ENCODE peak calls at places on chromosome 16, in nine cellular contexts. O is sigmoid colon; F is WTC11; Q is fibroblast of the aortic adventitia; Y is CD8-positive, alpha-beta T cell; N is tibial nerve; H is esophagus squamous epithelium; T is epithelial cell of esophagus; W is AG10803. K is an unnamed sample.

GRCh38 chr16:86516618-86517003 is 6.3 kb downstream of the FOXF1 start:
- DNase-seq in O (peak), F (no peak), Q (no peak), Y (no peak), N (no peak), H (no peak), T (no peak), W (peak), K (no peak)

GRCh38 chr16:51374346-51374745 is 223.3 kb upstream of the SALL1 start:
- DNase-seq in O (no peak), F (no peak), Q (peak), Y (no peak), N (no peak), H (no peak), T (peak), W (peak), K (no peak)

GRCh38 chr16:56450275-56450889 is 750 bp downstream of the NUDT21 start:
- DNase-seq in O (no peak), F (no peak), Q (peak), Y (no peak), N (no peak), H (no peak), T (peak), W (peak), K (no peak)

GRCh38 chr16:31105677-31106213 is 2.4 kb upstream of the BCKDK start:
- DNase-seq in O (peak), F (peak), Q (peak), Y (peak), N (peak), H (no peak), T (peak), W (peak), K (peak)

GRCh38 chr16:1923299-1924034 is 5.3 kb upstream of the HS3ST6 start:
- DNase-seq in O (no peak), F (peak), Q (peak), Y (no peak), N (no peak), H (no peak), T (peak), W (peak), K (no peak)

GRCh38 chr16:81995651-81996050 is 15.6 kb downstream of the SDR42E1 start:
- DNase-seq in O (no peak), F (no peak), Q (no peak), Y (no peak), N (no peak), H (no peak), T (no peak), W (no peak), K (no peak)

GRCh38 chr16:53056528-53056881 is 1.7 kb downstream of the CHD9 start:
- DNase-seq in O (peak), F (no peak), Q (peak), Y (no peak), N (no peak), H (no peak), T (no peak), W (peak), K (no peak)

GRCh38 chr16:75591001-75591852 is 25.0 kb downstream of the GABARAPL2 start:
- DNase-seq in O (peak), F (no peak), Q (peak), Y (no peak), N (no peak), H (no peak), T (peak), W (peak), K (no peak)

GRCh38 chr16:89749637-89750036 is 28.3 kb downstream of the ZNF276 start:
- DNase-seq in O (no peak), F (no peak), Q (no peak), Y (no peak), N (no peak), H (no peak), T (peak), W (no peak), K (peak)

GRCh38 chr16:68910051-68910450 is 66.7 kb downstream of the TANGO6 start:
- DNase-seq in O (no peak), F (no peak), Q (no peak), Y (no peak), N (no peak), H (no peak), T (no peak), W (no peak), K (peak)

GRCh38 chr16:87221633-87222032 is 95.6 kb downstream of the C16orf95 start:
- DNase-seq in O (no peak), F (no peak), Q (no peak), Y (no peak), N (no peak), H (no peak), T (no peak), W (no peak), K (no peak)

GRCh38 chr16:67571981-67572431 is 9.7 kb downstream of the CTCF start:
- DNase-seq in O (no peak), F (no peak), Q (peak), Y (no peak), N (no peak), H (no peak), T (no peak), W (peak), K (no peak)

GRCh38 chr16:53545433-53545832 is 42.4 kb upstream of the AKTIP start:
- DNase-seq in O (no peak), F (no peak), Q (no peak), Y (peak), N (no peak), H (no peak), T (no peak), W (no peak), K (no peak)

GRCh38 chr16:16120044-16120381 is 103.3 kb downstream of the ABCC6 start:
- DNase-seq in O (no peak), F (no peak), Q (no peak), Y (no peak), N (no peak), H (no peak), T (no peak), W (no peak), K (peak)

GRCh38 chr16:50861926-50862325 is 120.0 kb downstream of the CYLD start:
- DNase-seq in O (no peak), F (no peak), Q (peak), Y (no peak), N (no peak), H (no peak), T (peak), W (peak), K (no peak)

GRCh38 chr16:85522842-85523601 is 90.1 kb upstream of the GSE1 start:
- DNase-seq in O (peak), F (no peak), Q (peak), Y (no peak), N (no peak), H (no peak), T (peak), W (peak), K (peak)

GRCh38 chr16:63312343-63312742 is 1276.1 kb upstream of the CDH8 start:
- DNase-seq in O (no peak), F (no peak), Q (no peak), Y (no peak), N (no peak), H (no peak), T (no peak), W (no peak), K (no peak)

GRCh38 chr16:50523710-50524109 is 24.5 kb upstream of the NKD1 start:
- DNase-seq in O (no peak), F (no peak), Q (no peak), Y (no peak), N (no peak), H (no peak), T (no peak), W (no peak), K (no peak)

GRCh38 chr16:55152875-55153390 is 171.1 kb upstream of the IRX6 start:
- DNase-seq in O (no peak), F (no peak), Q (no peak), Y (no peak), N (no peak), H (no peak), T (no peak), W (peak), K (no peak)

GRCh38 chr16:77359065-77359502 is 75.8 kb downstream of the ADAMTS18 start:
- DNase-seq in O (no peak), F (no peak), Q (peak), Y (no peak), N (no peak), H (no peak), T (peak), W (peak), K (no peak)

GRCh38 chr16:57846078-57846697 is 43.9 kb upstream of the KIFC3 start:
- DNase-seq in O (no peak), F (peak), Q (no peak), Y (no peak), N (no peak), H (no peak), T (no peak), W (no peak), K (peak)

GRCh38 chr16:25912321-25912720 is 220.6 kb downstream of the HS3ST4 start:
- DNase-seq in O (no peak), F (no peak), Q (no peak), Y (no peak), N (no peak), H (no peak), T (no peak), W (no peak), K (no peak)

GRCh38 chr16:3909791-3910583 is 29.5 kb upstream of the CREBBP start:
- DNase-seq in O (no peak), F (no peak), Q (no peak), Y (no peak), N (no peak), H (no peak), T (no peak), W (no peak), K (no peak)

GRCh38 chr16:57795431-57795878 is 6.8 kb downstream of the KIFC3 start:
- DNase-seq in O (peak), F (peak), Q (peak), Y (no peak), N (no peak), H (no peak), T (peak), W (peak), K (peak)

GRCh38 chr16:85227262-85227923 is 115.1 kb upstream of the CIBAR2 start:
- DNase-seq in O (peak), F (no peak), Q (no peak), Y (no peak), N (no peak), H (no peak), T (peak), W (no peak), K (no peak)

GRCh38 chr16:47136101-47136820 is 7.5 kb downstream of the NETO2 start:
- DNase-seq in O (no peak), F (no peak), Q (peak), Y (no peak), N (no peak), H (no peak), T (peak), W (no peak), K (no peak)

GRCh38 chr16:66175580-66175979 is 190.9 kb upstream of the CDH5 start:
- DNase-seq in O (no peak), F (no peak), Q (no peak), Y (no peak), N (no peak), H (no peak), T (no peak), W (no peak), K (no peak)

GRCh38 chr16:86538196-86538780 is 16.7 kb downstream of the MTHFSD start:
- DNase-seq in O (peak), F (no peak), Q (no peak), Y (no peak), N (no peak), H (no peak), T (no peak), W (no peak), K (no peak)

GRCh38 chr16:17476414-17477259 is 5.9 kb upstream of the XYLT1 start:
- DNase-seq in O (no peak), F (peak), Q (peak), Y (no peak), N (no peak), H (no peak), T (peak), W (peak), K (peak)

GRCh38 chr16:67942200-67942509 is 1.8 kb downstream of the LCAT start:
- DNase-seq in O (no peak), F (peak), Q (peak), Y (no peak), N (no peak), H (no peak), T (peak), W (peak), K (no peak)

GRCh38 chr16:79598341-79599181 is 2.0 kb downstream of the MAF start:
- DNase-seq in O (peak), F (peak), Q (no peak), Y (peak), N (peak), H (no peak), T (peak), W (peak), K (peak)

GRCh38 chr16:88366704-88367047 is 16.1 kb upstream of the ZNF469 start:
- DNase-seq in O (no peak), F (no peak), Q (no peak), Y (no peak), N (no peak), H (no peak), T (no peak), W (no peak), K (no peak)

GRCh38 chr16:63447121-63447520 is 1410.9 kb upstream of the CDH8 start:
- DNase-seq in O (no peak), F (no peak), Q (no peak), Y (no peak), N (no peak), H (no peak), T (no peak), W (no peak), K (no peak)

GRCh38 chr16:12062343-12063003 is 85.9 kb downstream of the SNX29 start:
- DNase-seq in O (peak), F (no peak), Q (peak), Y (no peak), N (peak), H (peak), T (peak), W (peak), K (peak)

GRCh38 chr16:86343111-86343642 is 167.2 kb upstream of the FOXF1 start:
- DNase-seq in O (peak), F (no peak), Q (peak), Y (no peak), N (no peak), H (no peak), T (no peak), W (peak), K (no peak)

GRCh38 chr16:8607214-8607613 is 14.3 kb upstream of the METTL22 start:
- DNase-seq in O (no peak), F (no peak), Q (no peak), Y (no peak), N (no peak), H (no peak), T (no peak), W (no peak), K (no peak)

GRCh38 chr16:23597003-23597756 is 1.1 kb upstream of the NDUFAB1 start:
- DNase-seq in O (peak), F (peak), Q (no peak), Y (no peak), N (no peak), H (no peak), T (peak), W (no peak), K (peak)
- TF ChIP-seq CTCF in O (no peak), F (no peak), Q (no peak), Y (no peak), N (no peak), H (no peak), T (no peak), W (no peak), K (no peak)

DNA sequence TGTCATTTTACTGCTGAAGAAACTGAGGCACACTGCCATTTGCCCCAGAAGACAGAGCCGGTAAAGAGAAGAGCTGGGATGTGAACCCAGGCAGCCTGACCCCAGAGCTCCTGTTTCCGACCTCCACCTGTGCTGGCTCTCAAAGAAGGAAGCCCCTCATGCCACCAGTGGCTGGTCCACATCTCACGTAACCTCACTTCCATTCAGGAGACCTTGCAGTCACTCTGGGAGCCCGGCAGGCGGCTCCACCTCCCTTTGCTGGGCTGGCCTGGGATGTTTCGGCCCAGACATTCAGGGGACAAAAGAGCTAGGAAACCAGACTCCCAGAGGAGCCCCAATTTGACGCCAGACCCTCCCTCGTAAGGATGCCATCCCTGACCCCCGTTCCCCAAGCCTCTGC is 2.9 kb downstream of the TAF1C start:
- DNase-seq in O (no peak), F (no peak), Q (no peak), Y (no peak), N (no peak), H (no peak), T (peak), W (no peak), K (no peak)
- TF ChIP-seq CTCF in O (no peak), F (no peak), Q (peak), Y (no peak), N (no peak), H (no peak), T (peak), W (peak), K (no peak)

GRCh38 chr16:424623-425081 is 797 bp upstream of the RAB11FIP3 start:
- DNase-seq in O (peak), F (no peak), Q (no peak), Y (no peak), N (no peak), H (no peak), T (peak), W (peak), K (peak)

GRCh38 chr16:426115-426905 is 861 bp downstream of the RAB11FIP3 start:
- DNase-seq in O (no peak), F (peak), Q (no peak), Y (no peak), N (no peak), H (no peak), T (no peak), W (no peak), K (peak)

GRCh38 chr16:425740-426114 is 278 bp downstream of the RAB11FIP3 start:
- DNase-seq in O (no peak), F (peak), Q (no peak), Y (no peak), N (no peak), H (no peak), T (peak), W (no peak), K (no peak)

GRCh38 chr16:424033-424622 is 1.3 kb upstream of the RAB11FIP3 start:
- DNase-seq in O (peak), F (no peak), Q (peak), Y (no peak), N (peak), H (no peak), T (peak), W (peak), K (peak)

GRCh38 chr16:425082-425718 is at the start of gene RAB11FIP3:
- DNase-seq in O (peak), F (peak), Q (peak), Y (peak), N (peak), H (no peak), T (peak), W (peak), K (peak)
- TF ChIP-seq CTCF in O (no peak), F (no peak), Q (peak), Y (peak), N (peak), H (no peak), T (peak), W (no peak), K (no peak)

GRCh38 chr16:9965079-9965478 is 217.1 kb downstream of the GRIN2A start:
- DNase-seq in O (no peak), F (no peak), Q (no peak), Y (no peak), N (no peak), H (no peak), T (no peak), W (no peak), K (no peak)
- TF ChIP-seq CTCF in O (no peak), F (no peak), Q (no peak), Y (no peak), N (no peak), H (no peak), T (no peak), W (no peak), K (no peak)

GRCh38 chr16:48613061-48613957 is 3.3 kb upstream of the N4BP1 start:
- DNase-seq in O (no peak), F (no peak), Q (peak), Y (peak), N (no peak), H (no peak), T (peak), W (peak), K (no peak)
- TF ChIP-seq CTCF in O (no peak), F (no peak), Q (no peak), Y (no peak), N (no peak), H (no peak), T (no peak), W (no peak), K (no peak)